ENCODE peak calls at places on chromosomes 16 and 17, in nine cellular contexts. I is GM23338, Z is astrocyte of the cerebellum, F is fibroblast of pulmonary artery, V is A549, U is Caco-2, D is mucosa of descending colon, M is breast epithelium, A is cardiac fibroblast. G is an unnamed sample.

GRCh38 chr16:22372882-22373661 is 1.3 kb downstream of the CDR2 start:
- DNase-seq in I (no peak), Z (no peak), F (no peak), V (no peak), U (no peak), D (no peak), M (no peak), A (peak), G (peak)

GRCh38 chr17:9628509-9628908 is 16.8 kb upstream of the USP43 start:
- DNase-seq in I (no peak), Z (no peak), F (no peak), V (no peak), U (no peak), D (peak), M (no peak), A (no peak), G (no peak)

GRCh38 chr17:70687421-70687820 is 518.1 kb downstream of the KCNJ2 start:
- DNase-seq in I (no peak), Z (no peak), F (no peak), V (no peak), U (peak), D (no peak), M (no peak), A (no peak), G (no peak)

GRCh38 chr16:10609410-10609774 is 29.0 kb upstream of the EMP2 start:
- DNase-seq in I (no peak), Z (no peak), F (peak), V (no peak), U (no peak), D (no peak), M (no peak), A (peak), G (peak)

GRCh38 chr17:18043491-18043890 is 4.3 kb downstream of the GID4 start:
- DNase-seq in I (peak), Z (no peak), F (peak), V (no peak), U (no peak), D (no peak), M (no peak), A (peak), G (peak)

GRCh38 chr17:2054262-2054739 is 602 bp upstream of the HIC1 start:
- DNase-seq in I (peak), Z (no peak), F (peak), V (no peak), U (peak), D (peak), M (no peak), A (peak), G (peak)

GRCh38 chr17:34797724-34798123 is 163.5 kb downstream of the CCT6B start:
- DNase-seq in I (peak), Z (no peak), F (peak), V (peak), U (peak), D (peak), M (no peak), A (peak), G (peak)

GRCh38 chr16:4306439-4307214 is 9.2 kb upstream of the GLIS2 start:
- DNase-seq in I (peak), Z (no peak), F (no peak), V (no peak), U (no peak), D (no peak), M (no peak), A (no peak), G (no peak)

GRCh38 chr17:49798182-49798581 is 9.7 kb downstream of the KAT7 start:
- DNase-seq in I (no peak), Z (no peak), F (no peak), V (no peak), U (no peak), D (no peak), M (no peak), A (peak), G (peak)

GRCh38 chr17:31477417-31478055 is 86.1 kb downstream of the RAB11FIP4 start:
- DNase-seq in I (no peak), Z (no peak), F (no peak), V (no peak), U (no peak), D (no peak), M (no peak), A (no peak), G (no peak)

GRCh38 chr17:79558573-79558900 is 52.3 kb downstream of the RBFOX3 start:
- DNase-seq in I (no peak), Z (no peak), F (no peak), V (no peak), U (no peak), D (no peak), M (no peak), A (no peak), G (no peak)

GRCh38 chr16:65180986-65181710 is 59.3 kb upstream of the CDH11 start:
- DNase-seq in I (no peak), Z (no peak), F (no peak), V (no peak), U (no peak), D (no peak), M (no peak), A (no peak), G (peak)

GRCh38 chr17:59846391-59847165 is 46.2 kb downstream of the TUBD1 start:
- DNase-seq in I (peak), Z (peak), F (peak), V (peak), U (peak), D (no peak), M (peak), A (peak), G (peak)

GRCh38 chr16:1823821-1824220 is 2.8 kb downstream of the HAGH start:
- DNase-seq in I (peak), Z (no peak), F (peak), V (peak), U (peak), D (peak), M (no peak), A (peak), G (peak)

GRCh38 chr17:51120357-51120738 is 320 bp downstream of the SPAG9 start:
- DNase-seq in I (no peak), Z (no peak), F (peak), V (peak), U (no peak), D (no peak), M (no peak), A (peak), G (peak)

GRCh38 chr17:42683407-42684031 is 1.2 kb downstream of the CNTNAP1 start:
- DNase-seq in I (peak), Z (no peak), F (no peak), V (no peak), U (no peak), D (peak), M (no peak), A (no peak), G (peak)

GRCh38 chr17:50514936-50515702 is 6.9 kb downstream of the MYCBPAP start:
- DNase-seq in I (peak), Z (no peak), F (peak), V (no peak), U (no peak), D (no peak), M (peak), A (peak), G (peak)

GRCh38 chr17:62718420-62718819 is 89.7 kb downstream of the MARCHF10 start:
- DNase-seq in I (no peak), Z (no peak), F (peak), V (no peak), U (no peak), D (no peak), M (no peak), A (peak), G (peak)

GRCh38 chr16:66619534-66620418 is 15.3 kb downstream of the CMTM3 start:
- DNase-seq in I (no peak), Z (peak), F (peak), V (no peak), U (no peak), D (no peak), M (no peak), A (peak), G (peak)

GRCh38 chr17:66548158-66548557 is 245.7 kb downstream of the PRKCA start:
- DNase-seq in I (no peak), Z (no peak), F (no peak), V (no peak), U (peak), D (no peak), M (no peak), A (no peak), G (no peak)

GRCh38 chr16:85164838-85165516 is 52.7 kb upstream of the CIBAR2 start:
- DNase-seq in I (no peak), Z (no peak), F (no peak), V (no peak), U (no peak), D (no peak), M (no peak), A (no peak), G (no peak)

GRCh38 chr16:69613283-69614154 is 47.8 kb downstream of the NFAT5 start:
- DNase-seq in I (no peak), Z (no peak), F (peak), V (no peak), U (peak), D (no peak), M (no peak), A (peak), G (peak)

DNA sequence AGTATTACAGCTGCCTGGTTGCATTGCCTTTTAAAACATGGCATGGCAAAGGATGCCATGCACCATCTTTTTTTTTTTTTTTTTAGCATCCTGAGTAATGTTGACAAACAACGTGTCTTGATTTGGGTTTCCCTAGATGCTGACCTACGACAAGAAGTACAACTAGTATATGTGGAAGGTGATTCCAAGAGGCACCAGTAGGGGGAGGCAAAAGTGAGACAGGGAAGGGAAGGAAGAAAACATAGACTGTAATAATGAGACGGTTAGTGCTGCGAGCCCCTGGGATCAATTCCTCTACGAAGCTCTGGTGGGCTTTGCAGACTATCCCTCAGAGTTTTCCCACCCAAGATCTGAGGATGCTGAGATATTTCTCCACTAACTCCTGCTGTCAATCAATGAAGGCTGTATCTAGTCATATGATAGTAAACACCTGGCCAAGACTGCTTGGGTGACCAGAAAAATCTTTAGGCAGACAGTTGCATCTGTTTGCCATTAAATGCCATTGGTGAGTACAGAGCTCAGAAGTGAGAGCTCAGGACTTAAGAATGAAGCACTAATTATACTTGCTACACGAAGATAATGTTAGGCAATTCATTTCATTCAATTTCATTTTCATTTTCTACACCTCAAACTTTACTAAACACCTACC is 458.6 kb upstream of the GOT2 start:
- DNase-seq in I (peak), Z (no peak), F (peak), V (no peak), U (peak), D (no peak), M (no peak), A (peak), G (no peak)
- TF ChIP-seq CTCF in I (peak), Z (peak), F (peak), V (peak), U (peak), D (no peak), M (no peak), A (peak), G (no peak)

GRCh38 chr17:78362232-78362631 is 2.4 kb upstream of the SOCS3 start:
- DNase-seq in I (no peak), Z (no peak), F (no peak), V (no peak), U (no peak), D (no peak), M (no peak), A (no peak), G (no peak)

GRCh38 chr17:78360371-78361226 is 722 bp upstream of the SOCS3 start:
- DNase-seq in I (peak), Z (no peak), F (peak), V (peak), U (peak), D (peak), M (peak), A (peak), G (peak)

GRCh38 chr17:78359936-78360370 is at the start of gene SOCS3:
- DNase-seq in I (peak), Z (no peak), F (peak), V (peak), U (peak), D (peak), M (peak), A (peak), G (peak)

GRCh38 chr17:78362671-78363070 is 2.8 kb upstream of the SOCS3 start:
- DNase-seq in I (peak), Z (no peak), F (no peak), V (no peak), U (no peak), D (no peak), M (no peak), A (no peak), G (no peak)

GRCh38 chr17:78361227-78361683 is 1.4 kb upstream of the SOCS3 start:
- DNase-seq in I (no peak), Z (no peak), F (no peak), V (no peak), U (no peak), D (no peak), M (no peak), A (no peak), G (no peak)
- H3K4me3 ChIP-seq in I (peak), Z (no peak), F (no peak), V (no peak), U (peak), D (no peak), M (no peak), A (no peak), G (no peak)

DNA sequence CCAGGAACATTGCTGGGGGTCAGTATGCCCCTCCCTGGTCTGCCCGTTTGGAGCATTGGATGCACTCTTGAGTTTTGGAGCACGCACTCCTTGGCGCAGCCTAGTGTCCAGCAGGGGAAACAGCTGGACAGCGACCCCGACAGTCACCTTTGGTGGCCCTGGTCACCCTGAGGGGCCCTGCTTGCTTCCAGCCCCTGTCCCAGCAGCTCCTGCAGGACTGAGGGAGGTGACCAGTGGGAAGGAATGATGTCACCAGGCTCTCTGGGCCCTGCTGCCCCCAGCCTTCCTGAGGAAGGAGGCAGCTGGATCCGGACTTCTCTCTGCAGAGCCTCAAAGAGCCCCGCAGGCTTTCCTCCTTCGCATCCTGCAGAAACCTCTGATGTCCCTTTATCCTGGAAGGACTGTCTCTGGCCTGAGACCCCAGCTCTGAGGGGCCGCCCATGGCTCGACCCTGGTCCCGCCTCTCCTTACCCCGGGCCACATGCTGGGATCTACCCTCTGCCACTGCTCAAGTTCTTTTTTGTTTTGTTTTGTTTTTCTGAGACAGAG is 11.8 kb downstream of the ZSCAN10 start:
- DNase-seq in I (peak), Z (no peak), F (peak), V (no peak), U (peak), D (peak), M (no peak), A (no peak), G (no peak)
- TF ChIP-seq CTCF in I (peak), Z (peak), F (peak), V (peak), U (no peak), D (no peak), M (no peak), A (peak), G (peak)

GRCh38 chr17:63998721-63999679 is 849 bp downstream of the PRR29 start:
- DNase-seq in I (peak), Z (no peak), F (no peak), V (no peak), U (no peak), D (peak), M (no peak), A (no peak), G (no peak)
- H3K4me3 ChIP-seq in I (peak), Z (peak), F (peak), V (peak), U (peak), D (no peak), M (peak), A (peak), G (peak)

DNA sequence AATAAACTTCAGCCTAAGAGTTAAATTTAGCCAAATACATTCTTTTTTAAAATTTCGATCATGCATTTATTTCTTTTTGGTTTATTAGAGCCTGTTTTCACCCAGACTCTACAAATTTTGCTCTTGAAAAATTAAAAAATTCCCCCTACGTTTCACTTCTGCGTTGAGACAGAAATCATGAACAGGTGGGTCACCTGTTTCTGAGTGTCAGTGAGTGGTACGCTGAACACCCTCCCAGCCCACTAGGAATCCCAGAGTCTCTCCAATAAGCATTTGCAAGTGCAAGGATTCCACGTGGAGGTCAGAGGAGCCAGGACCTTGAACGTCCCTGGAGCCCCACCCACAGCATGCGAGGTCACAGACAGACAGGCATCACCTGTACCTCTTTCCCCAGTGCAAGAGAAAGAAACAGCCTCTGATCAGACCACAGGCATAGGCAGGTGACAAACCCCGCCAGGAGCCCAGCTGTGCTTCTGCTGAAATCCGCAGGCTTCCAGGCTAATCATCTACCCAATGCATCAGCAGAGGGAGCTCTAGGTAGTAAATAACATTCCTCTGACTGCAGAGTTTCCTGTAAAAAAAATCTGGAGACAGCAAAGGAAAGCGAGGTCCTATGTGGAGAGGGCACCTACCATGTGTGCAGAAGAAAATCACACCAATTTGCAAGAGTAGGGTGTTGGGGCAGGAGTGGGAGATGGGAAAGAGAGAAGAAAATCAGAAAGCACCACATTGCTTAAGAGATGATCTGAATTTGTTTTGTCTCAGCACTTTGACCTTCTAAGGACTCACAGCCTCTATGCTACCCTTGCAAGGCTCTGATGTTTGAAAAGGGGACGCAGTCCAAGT is 5.9 kb upstream of the XYLT1 start:
- DNase-seq in I (peak), Z (peak), F (peak), V (peak), U (peak), D (peak), M (no peak), A (peak), G (peak)
- TF ChIP-seq CTCF in I (peak), Z (peak), F (peak), V (peak), U (peak), D (no peak), M (no peak), A (peak), G (peak)